ENCODE peak calls at places on chromosomes 11 and 22, in eight cellular contexts. O is suprapubic skin, F is A549, U is H1, B is GM12878, M is tibial nerve, L is HepG2, I is K562. Z is an unnamed sample.

GRCh38 chr22:36565686-36566085 is 36.7 kb upstream of the EIF3D start:
- DNase-seq in O (no peak), F (no peak), U (no peak), B (no peak), M (no peak), L (no peak), I (no peak), Z (no peak)

GRCh38 chr22:45034821-45035220 is 25.0 kb upstream of the PHF21B start:
- DNase-seq in O (no peak), F (no peak), U (no peak), B (no peak), M (no peak), L (no peak), I (no peak), Z (no peak)

GRCh38 chr11:3824714-3825472 is 15.9 kb downstream of the RHOG start:
- DNase-seq in O (no peak), F (peak), U (peak), B (no peak), M (peak), L (peak), I (peak), Z (peak)

GRCh38 chr11:9962722-9963121 is 298.8 kb downstream of the SWAP70 start:
- DNase-seq in O (no peak), F (no peak), U (no peak), B (peak), M (no peak), L (no peak), I (no peak), Z (no peak)

GRCh38 chr11:2741377-2742131 is 41.8 kb upstream of the KCNQ1OT1 start:
- DNase-seq in O (peak), F (peak), U (no peak), B (no peak), M (no peak), L (no peak), I (peak), Z (no peak)

GRCh38 chr11:94768602-94769511 is 701 bp downstream of the AMOTL1 start:
- DNase-seq in O (no peak), F (no peak), U (no peak), B (no peak), M (peak), L (no peak), I (peak), Z (peak)

GRCh38 chr11:82507288-82507687 is 226.4 kb downstream of the FAM181B start:
- DNase-seq in O (no peak), F (no peak), U (no peak), B (no peak), M (no peak), L (no peak), I (no peak), Z (no peak)

GRCh38 chr11:65584102-65584501 is 8.2 kb downstream of the EHBP1L1 start:
- DNase-seq in O (no peak), F (no peak), U (no peak), B (no peak), M (no peak), L (no peak), I (no peak), Z (no peak)

GRCh38 chr11:17547051-17547577 is at the start of gene OTOG:
- DNase-seq in O (no peak), F (no peak), U (peak), B (no peak), M (no peak), L (no peak), I (peak), Z (no peak)

GRCh38 chr11:120208777-120209176 is 2.1 kb upstream of the OAF start:
- DNase-seq in O (peak), F (peak), U (no peak), B (no peak), M (peak), L (peak), I (no peak), Z (no peak)

GRCh38 chr11:93849751-93850584 is 450 bp downstream of the VSTM5 start:
- DNase-seq in O (no peak), F (peak), U (no peak), B (no peak), M (no peak), L (no peak), I (peak), Z (peak)

GRCh38 chr11:14645985-14646900 is 2.6 kb downstream of the PDE3B start:
- DNase-seq in O (no peak), F (no peak), U (no peak), B (no peak), M (no peak), L (no peak), I (no peak), Z (no peak)

GRCh38 chr22:17379939-17380710 is 10.9 kb downstream of the CECR2 start:
- DNase-seq in O (no peak), F (no peak), U (no peak), B (no peak), M (no peak), L (no peak), I (no peak), Z (no peak)

GRCh38 chr22:32531955-32532818 is 57.6 kb downstream of the FBXO7 start:
- DNase-seq in O (peak), F (no peak), U (peak), B (no peak), M (no peak), L (peak), I (peak), Z (peak)

GRCh38 chr11:3949132-3949531 is 93.7 kb downstream of the STIM1 start:
- DNase-seq in O (no peak), F (no peak), U (no peak), B (peak), M (no peak), L (no peak), I (no peak), Z (no peak)

GRCh38 chr11:87453531-87454089 is 415.9 kb downstream of the TMEM135 start:
- DNase-seq in O (no peak), F (no peak), U (no peak), B (no peak), M (no peak), L (no peak), I (no peak), Z (no peak)

GRCh38 chr11:115616941-115617340 is 112.7 kb upstream of the CADM1 start:
- DNase-seq in O (no peak), F (no peak), U (no peak), B (no peak), M (no peak), L (no peak), I (no peak), Z (no peak)

GRCh38 chr11:121391914-121392313 is 60.2 kb upstream of the SORL1 start:
- DNase-seq in O (no peak), F (peak), U (no peak), B (no peak), M (no peak), L (no peak), I (no peak), Z (peak)

GRCh38 chr11:79437981-79438630 is 2.7 kb downstream of the TENM4 start:
- DNase-seq in O (peak), F (no peak), U (no peak), B (no peak), M (peak), L (no peak), I (no peak), Z (no peak)

GRCh38 chr22:20131856-20132685 is 467 bp downstream of the ZDHHC8 start:
- DNase-seq in O (no peak), F (no peak), U (no peak), B (no peak), M (no peak), L (no peak), I (peak), Z (peak)

GRCh38 chr22:47928626-47929025 is 1166.2 kb downstream of the TBC1D22A start:
- DNase-seq in O (no peak), F (no peak), U (no peak), B (no peak), M (no peak), L (no peak), I (no peak), Z (no peak)

GRCh38 chr11:91850533-91851305 is 373.9 kb upstream of the FAT3 start:
- DNase-seq in O (no peak), F (no peak), U (no peak), B (no peak), M (no peak), L (no peak), I (no peak), Z (no peak)

GRCh38 chr22:42163515-42163914 is 32.9 kb upstream of the CYP2D6 start:
- DNase-seq in O (no peak), F (no peak), U (no peak), B (no peak), M (no peak), L (no peak), I (no peak), Z (no peak)

GRCh38 chr11:94669032-94669431 is 99.1 kb upstream of the AMOTL1 start:
- DNase-seq in O (no peak), F (no peak), U (no peak), B (no peak), M (no peak), L (no peak), I (no peak), Z (no peak)

GRCh38 chr11:134794192-134794591 is 382.1 kb upstream of the B3GAT1 start:
- DNase-seq in O (no peak), F (no peak), U (no peak), B (no peak), M (no peak), L (no peak), I (no peak), Z (no peak)

GRCh38 chr11:68141247-68142027 is 20.2 kb upstream of the CHKA start:
- DNase-seq in O (no peak), F (no peak), U (no peak), B (no peak), M (no peak), L (no peak), I (no peak), Z (no peak)

GRCh38 chr11:61974766-61975631 is 7.6 kb upstream of the FTH1 start:
- DNase-seq in O (no peak), F (peak), U (no peak), B (no peak), M (no peak), L (peak), I (no peak), Z (peak)

GRCh38 chr11:797300-798092 is 585 bp downstream of the SLC25A22 start:
- DNase-seq in O (no peak), F (peak), U (no peak), B (no peak), M (peak), L (peak), I (peak), Z (peak)

GRCh38 chr11:26331911-26332571 is at the start of gene ANO3:
- DNase-seq in O (no peak), F (peak), U (peak), B (no peak), M (peak), L (peak), I (peak), Z (peak)

GRCh38 chr11:26549176-26549575 is 22.9 kb downstream of the MUC15 start:
- DNase-seq in O (no peak), F (no peak), U (no peak), B (no peak), M (no peak), L (no peak), I (no peak), Z (no peak)

GRCh38 chr11:27933992-27934829 is 173.7 kb downstream of the KIF18A start:
- DNase-seq in O (no peak), F (peak), U (peak), B (no peak), M (no peak), L (no peak), I (no peak), Z (no peak)

GRCh38 chr11:71490731-71491390 is 36.2 kb upstream of the KRTAP5-7 start:
- DNase-seq in O (no peak), F (no peak), U (no peak), B (no peak), M (no peak), L (no peak), I (no peak), Z (peak)

DNA sequence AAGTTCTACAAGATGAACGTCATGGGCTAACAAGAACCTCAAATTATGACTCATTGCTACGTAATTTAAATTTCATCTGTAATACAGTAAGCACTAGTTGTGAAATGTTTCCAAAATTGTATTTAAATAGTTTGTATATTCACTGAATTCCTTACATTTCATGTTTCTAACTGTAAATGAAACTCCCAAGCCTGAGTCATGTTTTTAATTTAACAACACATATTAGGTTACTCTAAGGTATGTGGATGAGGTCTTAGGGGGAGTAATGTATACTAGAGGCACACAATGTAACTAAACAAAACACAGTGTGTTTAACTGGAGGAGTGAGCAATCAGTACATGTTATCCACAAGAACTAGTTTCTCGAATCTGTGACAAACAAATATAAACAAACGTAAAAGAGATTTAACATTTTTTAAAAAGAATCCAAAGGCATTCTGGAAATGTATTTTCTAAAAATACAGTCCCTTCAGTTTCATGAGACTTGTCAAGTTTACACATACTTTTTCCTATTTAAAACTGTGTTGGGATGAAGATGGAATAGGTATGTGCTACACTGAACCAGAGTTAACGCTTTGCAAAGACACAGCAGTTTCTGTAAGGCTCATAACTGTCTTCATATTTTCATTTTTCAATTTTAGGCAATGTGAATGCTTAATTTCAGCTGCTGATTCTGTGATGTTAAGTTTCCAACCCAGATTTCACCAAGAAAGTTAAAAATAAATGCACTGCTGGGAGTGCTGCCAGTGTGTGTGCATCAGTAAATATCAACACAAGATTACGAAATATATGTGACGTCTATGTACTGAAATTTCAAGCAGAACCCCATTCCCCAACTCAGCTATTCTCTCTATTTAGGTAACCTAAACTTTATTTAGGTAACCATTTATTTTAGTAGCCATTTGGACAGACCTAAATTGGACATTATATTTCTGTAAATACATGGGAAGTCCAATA is 52.6 kb downstream of the PITPNB start:
- DNase-seq in O (no peak), F (peak), U (no peak), B (no peak), M (peak), L (peak), I (no peak), Z (peak)
- TF ChIP-seq EP300 in O (no peak), F (peak), U (no peak), B (no peak), M (peak), L (no peak), I (no peak), Z (no peak)

DNA sequence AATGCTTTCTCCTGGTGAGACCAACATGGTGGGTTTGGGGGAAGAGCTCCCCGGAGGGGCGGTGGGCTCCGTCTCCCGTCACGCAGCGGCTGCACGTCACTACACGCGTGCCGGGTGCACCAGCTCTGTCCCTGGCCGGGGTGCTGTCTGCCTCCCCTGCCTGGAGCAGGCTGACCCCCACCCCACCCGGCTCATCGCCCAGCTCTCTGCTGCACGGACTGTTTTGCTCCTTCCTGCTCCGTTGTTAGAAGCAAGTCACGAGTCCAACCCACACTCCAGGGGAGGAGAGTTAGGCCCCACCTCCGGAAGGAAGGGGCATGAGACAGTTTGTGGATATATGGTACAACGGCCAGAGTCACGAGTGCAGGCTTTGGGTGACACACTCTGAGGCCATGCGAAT is 364.9 kb downstream of the BRD1 start:
- DNase-seq in O (no peak), F (no peak), U (no peak), B (no peak), M (no peak), L (no peak), I (no peak), Z (no peak)
- H3K27ac ChIP-seq in O (no peak), F (no peak), U (no peak), B (no peak), M (no peak), L (no peak), I (no peak), Z (no peak)

DNA sequence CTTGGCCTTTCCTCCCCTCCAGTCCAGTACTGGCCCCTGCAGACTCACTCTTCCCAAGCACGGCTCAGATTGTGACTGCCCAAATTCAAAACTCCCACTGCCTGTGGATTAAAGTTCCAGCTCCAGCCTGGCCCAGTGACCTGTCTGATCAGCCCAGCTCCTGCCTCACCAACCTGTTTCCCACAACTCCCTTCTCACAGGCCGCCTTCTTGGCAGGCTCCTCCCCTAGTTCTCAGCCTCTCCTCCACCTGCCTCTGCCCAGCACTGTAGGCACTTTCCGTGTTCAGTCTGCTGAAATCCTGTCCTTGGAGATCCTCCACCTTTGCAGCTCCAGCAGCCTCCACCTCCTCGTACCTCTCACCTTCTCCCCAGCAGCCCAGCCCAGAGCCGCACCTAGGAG is 68.6 kb downstream of the MICAL2 start:
- DNase-seq in O (no peak), F (no peak), U (no peak), B (no peak), M (no peak), L (no peak), I (no peak), Z (peak)
- TF ChIP-seq EP300 in O (no peak), F (no peak), U (no peak), B (no peak), M (no peak), L (no peak), I (no peak), Z (no peak)

GRCh38 chr22:40347300-40347699 is 1.0 kb downstream of the ADSL start:
- DNase-seq in O (no peak), F (no peak), U (no peak), B (no peak), M (no peak), L (no peak), I (no peak), Z (no peak)

GRCh38 chr22:40345801-40346177 is 511 bp upstream of the ADSL start:
- DNase-seq in O (peak), F (no peak), U (no peak), B (no peak), M (no peak), L (peak), I (peak), Z (peak)

GRCh38 chr22:40342521-40342920 is 3.8 kb upstream of the ADSL start:
- DNase-seq in O (no peak), F (no peak), U (no peak), B (no peak), M (no peak), L (no peak), I (no peak), Z (no peak)

GRCh38 chr22:40346178-40347064 is at the start of gene ADSL:
- DNase-seq in O (peak), F (peak), U (peak), B (peak), M (peak), L (peak), I (peak), Z (peak)

GRCh38 chr22:40345271-40345670 is 1.0 kb upstream of the ADSL start:
- DNase-seq in O (no peak), F (no peak), U (no peak), B (no peak), M (no peak), L (no peak), I (no peak), Z (no peak)
- H3K27ac ChIP-seq in O (peak), F (peak), U (no peak), B (no peak), M (peak), L (peak), I (peak), Z (peak)

GRCh38 chr11:111429066-111429506 is 50.0 kb upstream of the POU2AF1 start:
- DNase-seq in O (peak), F (peak), U (no peak), B (no peak), M (peak), L (peak), I (peak), Z (peak)

GRCh38 chr11:111428113-111428876 is 49.2 kb upstream of the POU2AF1 start:
- DNase-seq in O (no peak), F (no peak), U (no peak), B (no peak), M (no peak), L (no peak), I (no peak), Z (no peak)

GRCh38 chr11:111426615-111427014 is 47.5 kb upstream of the POU2AF1 start:
- DNase-seq in O (no peak), F (no peak), U (no peak), B (no peak), M (no peak), L (no peak), I (no peak), Z (no peak)

GRCh38 chr11:111423250-111423615 is 44.2 kb upstream of the POU2AF1 start:
- DNase-seq in O (no peak), F (no peak), U (no peak), B (no peak), M (no peak), L (no peak), I (no peak), Z (no peak)

DNA sequence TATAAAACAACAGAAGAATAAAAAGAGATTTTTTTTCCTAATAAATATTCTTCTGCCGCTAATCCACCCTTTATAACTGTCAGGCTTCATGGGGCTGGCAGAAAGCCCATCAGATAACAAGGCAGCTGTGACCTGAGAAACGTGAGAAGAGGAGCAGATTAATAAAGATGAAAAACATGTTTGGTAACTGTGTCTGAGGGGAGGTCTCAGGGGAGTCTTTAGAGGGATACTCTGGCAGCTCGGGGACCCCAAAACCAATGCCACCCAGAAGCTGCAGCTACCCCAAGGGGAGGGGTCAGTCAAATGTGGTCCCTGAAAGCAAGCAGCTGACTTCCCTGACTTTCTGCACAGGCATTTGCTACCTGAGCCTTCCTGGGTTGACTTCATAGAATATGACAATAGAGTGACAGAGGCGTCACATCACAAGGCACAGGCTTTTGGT is 48.4 kb upstream of the POU2AF1 start:
- DNase-seq in O (no peak), F (no peak), U (no peak), B (no peak), M (no peak), L (peak), I (peak), Z (no peak)
- TF ChIP-seq EP300 in O (no peak), F (no peak), U (no peak), B (no peak), M (no peak), L (no peak), I (no peak), Z (no peak)